ENCODE peak calls at places on chromosomes 11 and 22, in seven cellular contexts. S is neuronal stem cell, R is cardiac fibroblast, J is hepatocyte, W is GM12878, O is IMR-90, M is thoracic aorta. B is an unnamed sample.

GRCh38 chr22:32722441-32722840 is 79.1 kb upstream of the TIMP3 start:
- DNase-seq in S (no peak), R (no peak), J (no peak), W (no peak), O (no peak), M (no peak), B (no peak)

GRCh38 chr11:60993611-60994010 is 22.1 kb downstream of the CD6 start:
- DNase-seq in S (no peak), R (no peak), J (no peak), W (no peak), O (no peak), M (no peak), B (no peak)

GRCh38 chr11:113546757-113547507 is 71.7 kb upstream of the DRD2 start:
- DNase-seq in S (no peak), R (peak), J (no peak), W (no peak), O (peak), M (no peak), B (no peak)

GRCh38 chr22:43270314-43270908 is 72.8 kb downstream of the SCUBE1 start:
- DNase-seq in S (no peak), R (no peak), J (no peak), W (no peak), O (no peak), M (no peak), B (no peak)

GRCh38 chr22:40620464-40621046 is 16.0 kb downstream of the MRTFA start:
- DNase-seq in S (no peak), R (no peak), J (no peak), W (no peak), O (peak), M (no peak), B (no peak)

GRCh38 chr11:71438650-71439049 is 9.5 kb downstream of the DHCR7 start:
- DNase-seq in S (no peak), R (no peak), J (no peak), W (no peak), O (no peak), M (no peak), B (no peak)

GRCh38 chr22:41479671-41480396 is 10.9 kb downstream of the ACO2 start:
- DNase-seq in S (peak), R (peak), J (peak), W (no peak), O (peak), M (no peak), B (no peak)

GRCh38 chr11:67365756-67366384 is 7.5 kb downstream of the CLCF1 start:
- DNase-seq in S (no peak), R (peak), J (no peak), W (no peak), O (no peak), M (no peak), B (no peak)

GRCh38 chr11:100663583-100663982 is 23.5 kb upstream of the ARHGAP42 start:
- DNase-seq in S (no peak), R (no peak), J (no peak), W (no peak), O (no peak), M (no peak), B (no peak)

GRCh38 chr11:102495161-102496042 is 35.1 kb downstream of the MMP7 start:
- DNase-seq in S (peak), R (peak), J (peak), W (peak), O (peak), M (no peak), B (no peak)

GRCh38 chr11:61150656-61151544 is 10.3 kb downstream of the VPS37C start:
- DNase-seq in S (no peak), R (no peak), J (no peak), W (no peak), O (no peak), M (no peak), B (no peak)

GRCh38 chr11:83809274-83809673 is 523.1 kb upstream of the CCDC90B start:
- DNase-seq in S (no peak), R (no peak), J (no peak), W (no peak), O (no peak), M (no peak), B (no peak)

GRCh38 chr11:12079726-12080556 is 30.4 kb upstream of the MICAL2 start:
- DNase-seq in S (no peak), R (peak), J (peak), W (no peak), O (peak), M (peak), B (peak)

GRCh38 chr22:48071828-48072227 is 1309.4 kb downstream of the TBC1D22A start:
- DNase-seq in S (no peak), R (no peak), J (no peak), W (peak), O (no peak), M (no peak), B (no peak)

GRCh38 chr11:72244317-72245231 is 598 bp upstream of the PHOX2A start:
- DNase-seq in S (no peak), R (no peak), J (no peak), W (no peak), O (no peak), M (no peak), B (no peak)

GRCh38 chr22:39422101-39422500 is 22.5 kb downstream of the TAB1 start:
- DNase-seq in S (no peak), R (no peak), J (no peak), W (no peak), O (no peak), M (no peak), B (no peak)

GRCh38 chr11:86143429-86144030 is 74.6 kb upstream of the PICALM start:
- DNase-seq in S (no peak), R (no peak), J (no peak), W (no peak), O (no peak), M (no peak), B (no peak)

GRCh38 chr11:32574446-32574845 is 9.2 kb upstream of the EIF3M start:
- DNase-seq in S (no peak), R (no peak), J (no peak), W (no peak), O (no peak), M (no peak), B (no peak)

GRCh38 chr11:32635819-32636218 is 52.2 kb downstream of the EIF3M start:
- DNase-seq in S (no peak), R (no peak), J (no peak), W (no peak), O (no peak), M (no peak), B (no peak)

GRCh38 chr22:45271667-45272188 is 13.0 kb upstream of the UPK3A start:
- DNase-seq in S (no peak), R (peak), J (no peak), W (no peak), O (no peak), M (no peak), B (peak)
- H3K4me3 ChIP-seq in S (no peak), R (no peak), J (no peak), W (no peak), O (no peak), M (no peak), B (no peak)

GRCh38 chr11:120210651-120211521 is at the start of gene OAF:
- DNase-seq in S (peak), R (peak), J (peak), W (no peak), O (peak), M (no peak), B (peak)
- H3K4me3 ChIP-seq in S (peak), R (peak), J (peak), W (peak), O (peak), M (peak), B (peak)

GRCh38 chr11:66279092-66279797 is 1.3 kb downstream of the CNIH2 start:
- DNase-seq in S (no peak), R (no peak), J (no peak), W (no peak), O (no peak), M (no peak), B (no peak)

GRCh38 chr11:66275396-66275795 is 2.6 kb upstream of the CNIH2 start:
- DNase-seq in S (no peak), R (no peak), J (no peak), W (no peak), O (no peak), M (no peak), B (no peak)

GRCh38 chr11:66278396-66279091 is 569 bp downstream of the CNIH2 start:
- DNase-seq in S (no peak), R (peak), J (no peak), W (no peak), O (no peak), M (no peak), B (no peak)

GRCh38 chr11:66275984-66276612 is 1.9 kb upstream of the CNIH2 start:
- DNase-seq in S (no peak), R (no peak), J (no peak), W (no peak), O (no peak), M (no peak), B (no peak)

DNA sequence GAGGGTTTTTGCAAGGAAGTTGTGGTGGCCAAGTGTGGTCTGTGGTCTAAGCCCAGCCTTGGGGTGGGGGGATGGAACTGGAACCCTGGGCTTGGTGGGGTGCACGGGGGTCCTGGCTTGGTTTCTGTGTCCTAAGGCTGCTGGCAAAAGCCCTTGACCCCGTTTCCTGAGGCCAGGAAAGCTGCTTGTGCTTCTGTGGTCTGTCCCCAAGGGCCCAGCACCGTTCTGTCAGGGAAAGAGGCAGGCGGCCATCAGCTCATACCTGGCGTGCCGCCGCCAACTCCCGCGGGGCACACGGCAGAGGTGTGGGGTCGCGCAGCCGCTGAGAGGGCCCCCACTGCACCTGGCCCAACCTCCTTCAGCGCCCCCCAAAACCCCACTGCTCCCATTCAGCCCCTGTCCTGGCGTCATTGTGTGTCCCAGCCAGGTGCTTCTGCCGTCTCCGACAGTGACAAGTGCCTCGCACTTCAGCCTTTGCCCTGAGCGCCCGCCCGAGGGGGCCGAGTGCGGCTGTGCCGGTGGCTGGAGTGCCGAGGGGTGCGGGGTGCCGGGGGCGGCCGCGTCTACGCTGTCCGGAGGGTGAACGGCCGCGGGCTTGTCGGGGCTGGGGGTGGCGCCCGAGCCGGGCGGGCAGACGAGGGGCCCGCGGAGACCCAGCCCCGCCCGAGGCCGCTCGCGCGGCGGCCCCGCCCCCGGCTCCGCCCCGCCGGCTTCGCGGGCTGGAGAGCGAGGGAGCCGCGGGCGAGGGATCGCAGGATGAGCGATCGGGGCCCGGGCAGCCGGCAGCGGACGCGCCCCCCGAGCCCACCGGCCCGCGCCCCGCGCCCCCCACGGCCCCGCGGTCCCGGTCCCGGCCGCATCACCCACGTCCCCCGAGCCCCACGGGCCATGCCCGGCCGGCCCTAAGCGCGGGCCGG is at the start of gene CNIH2:
- DNase-seq in S (no peak), R (no peak), J (peak), W (no peak), O (no peak), M (no peak), B (no peak)
- H3K4me3 ChIP-seq in S (peak), R (no peak), J (peak), W (no peak), O (peak), M (peak), B (peak)

DNA sequence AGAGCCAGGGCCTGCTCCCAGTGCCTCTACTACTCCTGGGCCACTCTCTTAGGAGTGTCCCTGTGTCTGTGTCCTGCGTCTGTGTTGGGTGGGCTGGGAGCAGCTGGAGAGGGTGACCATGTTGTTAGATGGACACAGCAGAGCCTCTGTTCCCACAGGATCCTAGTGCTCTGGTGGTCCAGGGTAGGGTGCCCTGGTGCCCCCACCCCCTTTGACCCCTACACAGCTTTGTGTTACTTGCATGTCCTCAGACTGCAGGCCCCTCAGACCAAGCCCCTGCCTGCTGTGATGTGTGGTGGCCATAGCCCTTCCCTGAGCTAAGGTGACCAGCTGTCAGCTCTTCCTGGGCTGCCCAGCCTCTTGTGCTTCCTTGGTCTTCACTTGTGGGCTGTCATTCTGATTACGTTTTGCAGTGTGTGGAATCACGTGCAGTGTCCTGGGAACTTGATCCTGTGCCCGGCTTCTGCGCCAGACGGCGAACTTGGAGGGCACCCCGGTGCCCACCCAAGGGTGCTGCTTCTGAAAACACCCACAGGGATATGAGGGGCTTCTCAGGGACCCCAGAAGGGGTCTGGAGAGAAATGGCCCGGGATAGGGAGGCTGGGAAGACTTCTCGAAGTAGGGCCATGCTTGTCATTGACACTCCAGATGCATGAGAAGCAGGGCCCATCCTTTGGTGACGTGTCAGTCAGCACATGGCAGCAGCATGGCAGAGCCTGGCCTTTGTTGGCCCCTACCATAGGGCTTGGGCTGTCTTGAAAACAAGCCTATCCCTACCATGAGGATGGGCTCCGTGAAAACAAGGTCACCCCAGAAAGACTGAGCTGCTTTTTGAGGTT is 1.5 kb downstream of the TANGO2 start:
- DNase-seq in S (no peak), R (no peak), J (no peak), W (no peak), O (no peak), M (no peak), B (no peak)
- H3K4me3 ChIP-seq in S (no peak), R (peak), J (no peak), W (peak), O (peak), M (peak), B (peak)

GRCh38 chr11:8610532-8611116 is 16.6 kb upstream of the STK33 start:
- DNase-seq in S (no peak), R (peak), J (peak), W (no peak), O (no peak), M (no peak), B (no peak)

GRCh38 chr11:8615633-8616032 is 21.6 kb upstream of the STK33 start:
- DNase-seq in S (no peak), R (no peak), J (no peak), W (no peak), O (no peak), M (no peak), B (no peak)

GRCh38 chr11:8613036-8613435 is 19.0 kb upstream of the STK33 start:
- DNase-seq in S (no peak), R (no peak), J (no peak), W (no peak), O (no peak), M (no peak), B (no peak)

GRCh38 chr11:8614497-8614896 is 20.5 kb upstream of the STK33 start:
- DNase-seq in S (no peak), R (no peak), J (no peak), W (no peak), O (no peak), M (no peak), B (no peak)

DNA sequence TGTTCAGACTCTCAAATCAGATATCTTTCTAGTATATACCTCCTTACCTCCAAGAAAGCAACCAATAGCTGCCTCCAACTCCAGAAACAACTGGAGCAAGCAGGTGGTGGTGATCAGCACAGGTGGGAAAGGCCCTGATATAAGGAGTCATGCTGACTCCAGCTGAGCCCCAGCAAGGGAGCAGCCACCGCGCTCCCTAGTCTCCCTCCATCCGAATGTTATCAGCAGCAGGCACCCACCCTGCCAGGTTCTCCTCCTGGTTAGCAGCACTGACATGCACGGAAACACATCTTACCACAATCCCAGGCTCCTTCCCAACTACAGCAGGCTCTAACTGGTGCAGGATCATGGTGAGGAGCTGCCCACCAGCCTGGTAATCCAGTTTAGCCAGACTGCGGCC is 18.5 kb upstream of the STK33 start:
- DNase-seq in S (no peak), R (no peak), J (no peak), W (no peak), O (no peak), M (no peak), B (no peak)
- H3K4me3 ChIP-seq in S (no peak), R (no peak), J (no peak), W (no peak), O (no peak), M (no peak), B (no peak)

GRCh38 chr11:133918606-133919260 is 38.0 kb downstream of the IGSF9B start:
- DNase-seq in S (peak), R (no peak), J (no peak), W (no peak), O (no peak), M (no peak), B (no peak)
- H3K4me3 ChIP-seq in S (no peak), R (no peak), J (no peak), W (no peak), O (no peak), M (no peak), B (no peak)

GRCh38 chr22:26656896-26657851 is at the start of gene MIAT:
- DNase-seq in S (peak), R (no peak), J (peak), W (no peak), O (peak), M (no peak), B (no peak)

GRCh38 chr22:26660961-26661578 is 3.7 kb downstream of the MIAT start:
- DNase-seq in S (peak), R (no peak), J (no peak), W (no peak), O (no peak), M (no peak), B (no peak)

GRCh38 chr22:26658671-26659478 is 1.5 kb downstream of the MIAT start:
- DNase-seq in S (peak), R (peak), J (peak), W (no peak), O (peak), M (peak), B (peak)

GRCh38 chr22:26662160-26662559 is 4.8 kb downstream of the MIAT start:
- DNase-seq in S (no peak), R (no peak), J (no peak), W (no peak), O (no peak), M (no peak), B (no peak)

GRCh38 chr22:26658161-26658560 is 773 bp downstream of the MIAT start:
- DNase-seq in S (no peak), R (no peak), J (no peak), W (no peak), O (no peak), M (no peak), B (no peak)
- H3K4me3 ChIP-seq in S (peak), R (peak), J (peak), W (peak), O (no peak), M (peak), B (no peak)

B was measured in gastrocnemius medialis.